ENCODE peak calls at places on chromosomes 13 and 19, in five cellular contexts. B, M, W, N and R are unnamed samples.

GRCh38 chr13:61024046-61024445 is 391.6 kb downstream of the PCDH20 start:
- DNase-seq in N (no peak), B (no peak), M (no peak), W (no peak), R (no peak)

GRCh38 chr19:1035998-1036621 is 3.8 kb upstream of the ABCA7 start:
- DNase-seq in W (no peak), N (no peak), M (no peak), B (no peak), R (no peak)

GRCh38 chr19:29854033-29854432 is 42.2 kb downstream of the CCNE1 start:
- DNase-seq in W (no peak), B (no peak), N (no peak), M (peak), R (no peak)

GRCh38 chr19:27971071-27971470 is 1241.9 kb downstream of the UQCRFS1 start:
- DNase-seq in W (no peak), M (no peak), N (peak), B (no peak), R (no peak)

GRCh38 chr13:39108746-39109145 is 70.5 kb downstream of the NHLRC3 start:
- DNase-seq in M (no peak), N (no peak), W (no peak), B (no peak), R (no peak)

GRCh38 chr19:33395561-33396550 is 22.3 kb downstream of the CEBPG start:
- DNase-seq in B (peak), N (no peak), M (no peak), W (no peak), R (no peak)

GRCh38 chr13:26074706-26075105 is 22.9 kb upstream of the SHISA2 start:
- DNase-seq in M (no peak), B (no peak), W (no peak), N (no peak), R (no peak)

GRCh38 chr13:45200701-45201230 is at the start of gene KCTD4:
- DNase-seq in M (no peak), W (no peak), N (no peak), B (no peak), R (no peak)

GRCh38 chr13:25384747-25385270 is 13.0 kb downstream of the ATP8A2 start:
- DNase-seq in M (no peak), N (no peak), W (no peak), B (no peak), R (no peak)

GRCh38 chr13:23375007-23375971 is 58.2 kb downstream of the SACS start:
- DNase-seq in B (peak), N (peak), M (peak), W (peak), R (peak)

GRCh38 chr19:53892981-53893325 is 11.0 kb downstream of the PRKCG start:
- DNase-seq in B (no peak), N (no peak), M (no peak), W (no peak), R (no peak)

GRCh38 chr13:73938375-73939070 is 195.7 kb downstream of the KLF12 start:
- DNase-seq in W (peak), M (no peak), B (peak), N (peak), R (no peak)

GRCh38 chr19:18063463-18063862 is 23.3 kb downstream of the IL12RB1 start:
- DNase-seq in M (peak), W (no peak), B (no peak), N (no peak), R (no peak)

GRCh38 chr19:56155124-56155687 is 14.1 kb downstream of the ZNF444 start:
- DNase-seq in W (no peak), N (no peak), M (no peak), B (no peak), R (no peak)

GRCh38 chr13:27339299-27339698 is 68.7 kb downstream of the RASL11A start:
- DNase-seq in N (peak), M (peak), W (no peak), B (peak), R (no peak)

GRCh38 chr13:41652735-41653361 is 195.5 kb downstream of the RGCC start:
- DNase-seq in M (peak), W (no peak), B (peak), N (peak), R (no peak)

GRCh38 chr13:106311004-106311403 is 224.5 kb downstream of the EFNB2 start:
- DNase-seq in B (peak), N (no peak), M (no peak), W (no peak), R (no peak)

GRCh38 chr19:12769689-12770088 is 5.7 kb downstream of the HOOK2 start:
- DNase-seq in B (no peak), N (no peak), M (peak), W (peak), R (no peak)

GRCh38 chr19:51803529-51803928 is 8.6 kb downstream of the FPR3 start:
- DNase-seq in B (no peak), M (no peak), W (no peak), N (no peak), R (no peak)

GRCh38 chr19:38718747-38719543 is 25.3 kb downstream of the CAPN12 start:
- DNase-seq in B (no peak), N (no peak), M (no peak), W (no peak), R (peak)

GRCh38 chr19:5288347-5288739 is 52.3 kb downstream of the PTPRS start:
- DNase-seq in N (no peak), W (no peak), B (no peak), M (no peak), R (no peak)

GRCh38 chr19:5677597-5677996 is 2.7 kb downstream of the MICOS13 start:
- DNase-seq in W (no peak), M (no peak), N (no peak), B (no peak), R (no peak)